ENCODE peak calls at places on chromosomes 16 and 17, in four cellular contexts. One of them, this sample, is unnamed.

GRCh38 chr17:75848523-75849303 is 4.5 kb upstream of the UNC13D start:
- DNase-seq in IMR-90: peak; percentile 32
- DNase-seq in K562: peak; percentile 86
- DNase-seq in H1: peak; percentile 98
- DNase-seq in this sample: no peak

GRCh38 chr17:18921912-18922451 is 30.0 kb upstream of the SLC5A10 start:
- DNase-seq in IMR-90: peak; percentile 68
- DNase-seq in K562: peak; percentile 27
- DNase-seq in H1: no peak
- DNase-seq in this sample: peak; percentile 90

GRCh38 chr17:35082073-35082657 is 18.7 kb upstream of the RFFL start:
- DNase-seq in IMR-90: peak; percentile 84
- DNase-seq in K562: no peak
- DNase-seq in H1: no peak
- DNase-seq in this sample: no peak

GRCh38 chr17:79216391-79216790 is 141.8 kb downstream of the ENGASE start:
- DNase-seq in IMR-90: no peak
- DNase-seq in K562: no peak
- DNase-seq in H1: no peak
- DNase-seq in this sample: no peak

GRCh38 chr17:79045830-79046500 is 22.0 kb downstream of the C1QTNF1 start:
- DNase-seq in IMR-90: peak; percentile 57
- DNase-seq in K562: peak; percentile 77
- DNase-seq in H1: peak; percentile 91
- DNase-seq in this sample: no peak

GRCh38 chr16:67199011-67199807 is at the start of gene ELMO3:
- DNase-seq in IMR-90: no peak
- DNase-seq in K562: no peak
- DNase-seq in H1: peak; percentile 85
- DNase-seq in this sample: no peak

GRCh38 chr16:49980166-49980565 is 44.9 kb upstream of the CNEP1R1 start:
- DNase-seq in IMR-90: peak; percentile 7
- DNase-seq in K562: no peak
- DNase-seq in H1: no peak
- DNase-seq in this sample: no peak

GRCh38 chr17:57892820-57893595 is 43.2 kb upstream of the MRPS23 start:
- DNase-seq in IMR-90: peak; percentile 98
- DNase-seq in K562: peak; percentile 11
- DNase-seq in H1: peak; percentile 71
- DNase-seq in this sample: no peak

GRCh38 chr16:77965346-77965745 is 57.0 kb upstream of the CLEC3A start:
- DNase-seq in IMR-90: no peak
- DNase-seq in K562: no peak
- DNase-seq in H1: no peak
- DNase-seq in this sample: no peak

GRCh38 chr17:28285965-28286364 is 33.0 kb upstream of the TMEM97 start:
- DNase-seq in IMR-90: no peak
- DNase-seq in K562: no peak
- DNase-seq in H1: no peak
- DNase-seq in this sample: no peak

GRCh38 chr17:48127371-48128051 is 19.9 kb downstream of the SNX11 start:
- DNase-seq in IMR-90: no peak
- DNase-seq in K562: no peak
- DNase-seq in H1: no peak
- DNase-seq in this sample: no peak

GRCh38 chr16:27920391-27920891 is 143.1 kb downstream of the GSG1L start:
- DNase-seq in IMR-90: no peak
- DNase-seq in K562: peak; percentile 6
- DNase-seq in H1: peak; percentile 62
- DNase-seq in this sample: no peak

GRCh38 chr17:62101090-62101489 is 36.0 kb upstream of the MED13 start:
- DNase-seq in IMR-90: no peak
- DNase-seq in K562: no peak
- DNase-seq in H1: no peak
- DNase-seq in this sample: no peak

GRCh38 chr17:64504769-64505319 is 1.2 kb downstream of the DDX5 start:
- DNase-seq in IMR-90: peak; percentile 75
- DNase-seq in K562: peak; percentile 71
- DNase-seq in H1: no peak
- DNase-seq in this sample: no peak

GRCh38 chr16:15548482-15548891 is 94.5 kb downstream of the MARF1 start:
- DNase-seq in IMR-90: peak; percentile 16
- DNase-seq in K562: no peak
- DNase-seq in H1: no peak
- DNase-seq in this sample: peak; percentile 15

GRCh38 chr16:11100239-11100750 is 155.7 kb downstream of the SOCS1 start:
- DNase-seq in IMR-90: peak; percentile 100
- DNase-seq in K562: peak; percentile 91
- DNase-seq in H1: peak; percentile 60
- DNase-seq in this sample: peak; percentile 74

GRCh38 chr16:2152695-2153506 is 2.7 kb upstream of the TRAF7 start:
- DNase-seq in IMR-90: no peak
- DNase-seq in K562: peak; percentile 62
- DNase-seq in H1: no peak
- DNase-seq in this sample: no peak

GRCh38 chr16:2149630-2150417 is 1.4 kb downstream of the RAB26 start:
- DNase-seq in IMR-90: no peak
- DNase-seq in K562: peak; percentile 58
- DNase-seq in H1: peak; percentile 82
- DNase-seq in this sample: no peak

GRCh38 chr16:2151188-2152091 is 3.0 kb downstream of the RAB26 start:
- DNase-seq in IMR-90: no peak
- DNase-seq in K562: peak; percentile 70
- DNase-seq in H1: peak; percentile 73
- DNase-seq in this sample: no peak

GRCh38 chr16:2148714-2149629 is 547 bp downstream of the RAB26 start:
- DNase-seq in IMR-90: no peak
- DNase-seq in K562: peak; percentile 58
- DNase-seq in H1: peak; percentile 70
- DNase-seq in this sample: no peak

DNA sequence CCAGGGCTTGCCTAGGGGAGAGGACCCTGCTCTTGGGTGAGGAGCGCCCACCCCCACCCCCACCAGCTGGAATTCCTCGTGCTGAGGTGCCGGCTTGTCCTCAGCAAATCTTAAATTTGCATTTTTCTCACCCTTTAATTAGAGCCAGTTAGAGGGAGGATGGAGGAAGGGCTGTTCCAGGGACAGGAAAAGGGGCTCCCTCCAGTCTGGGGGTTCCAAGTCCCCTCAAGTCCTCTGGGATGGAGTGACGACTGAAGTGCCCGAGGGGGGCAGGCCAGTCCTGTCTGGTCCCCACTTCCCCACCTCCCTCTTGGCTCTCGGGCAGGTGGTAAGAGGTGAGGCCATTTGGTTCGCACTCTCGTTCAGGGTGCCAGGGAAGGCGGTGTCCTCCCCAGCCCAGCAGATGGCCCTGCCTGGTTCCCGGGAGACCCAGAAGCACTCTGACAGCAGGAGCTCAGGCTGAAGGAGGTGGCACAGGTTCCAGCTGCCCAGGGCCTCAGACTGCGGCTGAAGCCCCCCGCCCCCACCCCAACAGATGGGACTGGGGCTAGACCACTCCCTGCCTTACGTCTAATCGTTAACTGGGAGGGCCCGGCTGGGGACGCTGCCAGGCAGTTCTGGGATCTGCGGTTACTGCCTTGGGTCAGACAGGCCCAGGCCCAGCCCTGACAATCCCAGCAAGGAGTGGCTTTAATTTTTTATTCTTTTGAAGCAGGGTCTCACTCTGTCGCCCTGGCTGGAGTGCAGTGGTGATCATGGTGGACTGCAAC is 2.2 kb downstream of the RAB26 start:
- DNase-seq in IMR-90: peak; percentile 28
- DNase-seq in K562: peak; percentile 74
- DNase-seq in H1: peak; percentile 83
- DNase-seq in this sample: no peak
- TF ChIP-seq CHD1 in IMR-90: no peak
- TF ChIP-seq CHD1 in K562: no peak
- TF ChIP-seq CHD1 in H1: no peak
- TF ChIP-seq CHD1 in this sample: no peak

DNA sequence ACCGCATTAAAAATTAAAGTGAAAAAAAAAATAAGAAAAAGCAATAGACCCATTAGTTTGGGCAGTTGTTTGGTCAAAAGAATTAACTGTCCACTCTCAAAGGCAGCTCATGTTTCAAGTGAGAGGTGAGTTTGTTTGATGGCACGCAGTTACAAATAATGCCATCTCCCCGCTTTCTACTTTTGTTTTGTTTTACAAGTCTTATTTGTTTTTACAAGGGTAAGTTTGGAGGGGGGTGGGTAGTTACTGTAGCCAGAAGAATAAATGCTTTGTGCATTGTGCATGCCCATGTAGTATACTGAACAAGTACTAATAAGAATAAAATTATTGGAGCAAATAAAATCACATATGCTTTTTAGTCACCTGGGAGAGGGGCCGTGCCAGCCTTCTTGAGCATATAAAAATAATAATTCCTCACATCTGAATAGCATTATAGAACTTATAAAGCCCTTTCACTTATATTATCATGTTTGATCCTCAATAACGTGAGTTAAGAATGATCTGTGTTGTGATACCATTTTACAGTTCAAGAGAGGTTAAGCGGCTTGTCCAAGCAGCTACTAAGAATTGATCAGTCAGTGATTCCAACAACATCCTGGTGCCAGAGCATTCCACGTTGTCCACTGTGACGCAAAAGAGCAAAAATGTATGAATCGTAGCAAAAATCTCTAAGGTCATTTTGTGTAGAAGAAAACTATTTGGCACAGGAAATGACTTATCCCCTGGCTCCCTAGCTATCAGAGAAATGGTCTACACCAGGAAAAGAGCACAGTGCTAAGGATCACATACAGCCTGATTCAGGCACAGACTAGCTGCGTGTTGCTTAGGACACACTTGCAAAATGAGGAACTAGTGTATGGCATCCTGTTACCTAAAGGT is 32.9 kb downstream of the ANKFN1 start:
- DNase-seq in IMR-90: peak; percentile 94
- DNase-seq in K562: no peak
- DNase-seq in H1: no peak
- DNase-seq in this sample: no peak
- TF ChIP-seq CHD1 in IMR-90: no peak
- TF ChIP-seq CHD1 in K562: no peak
- TF ChIP-seq CHD1 in H1: no peak
- TF ChIP-seq CHD1 in this sample: no peak

DNA sequence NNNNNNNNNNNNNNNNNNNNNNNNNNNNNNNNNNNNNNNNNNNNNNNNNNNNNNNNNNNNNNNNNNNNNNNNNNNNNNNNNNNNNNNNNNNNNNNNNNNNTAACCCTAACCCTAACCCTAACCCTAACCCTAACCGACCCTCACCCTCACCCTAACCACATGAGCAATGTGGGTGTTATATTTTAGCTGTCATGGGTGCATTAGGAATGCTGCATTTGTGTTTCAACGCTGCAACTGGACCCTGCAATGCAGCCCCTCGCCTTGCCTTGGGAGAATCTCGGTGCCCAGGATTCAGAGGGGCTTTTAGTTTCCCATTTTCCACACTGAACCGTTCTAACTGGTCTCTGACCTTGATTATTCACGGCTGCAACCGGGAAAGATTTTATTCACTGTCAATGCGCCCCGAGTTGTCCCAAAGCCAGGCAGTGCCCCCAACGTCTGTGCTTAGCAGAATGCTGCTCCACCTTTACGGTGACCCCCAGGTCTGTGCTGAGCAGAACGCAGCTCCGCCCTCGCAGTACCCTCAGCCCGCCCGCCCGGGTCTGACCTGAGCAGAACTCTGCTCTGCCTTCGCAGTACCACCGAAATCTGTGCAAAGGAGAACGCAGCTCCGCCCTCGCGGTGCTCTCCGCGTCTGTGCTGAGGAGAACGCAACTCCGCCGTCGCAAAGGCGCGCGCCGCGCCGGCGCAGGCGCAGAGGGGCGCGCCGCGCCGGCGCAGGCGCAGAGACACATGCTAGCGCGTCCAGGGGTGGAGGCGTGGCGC is 43.3 kb downstream of the POLR3K start:
- DNase-seq in IMR-90: no peak
- DNase-seq in K562: no peak
- DNase-seq in H1: no peak
- DNase-seq in this sample: no peak
- TF ChIP-seq CHD1 in IMR-90: no peak
- TF ChIP-seq CHD1 in K562: no peak
- TF ChIP-seq CHD1 in H1: no peak
- TF ChIP-seq CHD1 in this sample: no peak

GRCh38 chr17:3845361-3845753 is 689 bp downstream of the NCBP3 start:
- DNase-seq in IMR-90: no peak
- DNase-seq in K562: peak; percentile 44
- DNase-seq in H1: no peak
- DNase-seq in this sample: no peak
- TF ChIP-seq CHD1 in IMR-90: no peak
- TF ChIP-seq CHD1 in K562: no peak
- TF ChIP-seq CHD1 in H1: no peak
- TF ChIP-seq CHD1 in this sample: no peak

DNA sequence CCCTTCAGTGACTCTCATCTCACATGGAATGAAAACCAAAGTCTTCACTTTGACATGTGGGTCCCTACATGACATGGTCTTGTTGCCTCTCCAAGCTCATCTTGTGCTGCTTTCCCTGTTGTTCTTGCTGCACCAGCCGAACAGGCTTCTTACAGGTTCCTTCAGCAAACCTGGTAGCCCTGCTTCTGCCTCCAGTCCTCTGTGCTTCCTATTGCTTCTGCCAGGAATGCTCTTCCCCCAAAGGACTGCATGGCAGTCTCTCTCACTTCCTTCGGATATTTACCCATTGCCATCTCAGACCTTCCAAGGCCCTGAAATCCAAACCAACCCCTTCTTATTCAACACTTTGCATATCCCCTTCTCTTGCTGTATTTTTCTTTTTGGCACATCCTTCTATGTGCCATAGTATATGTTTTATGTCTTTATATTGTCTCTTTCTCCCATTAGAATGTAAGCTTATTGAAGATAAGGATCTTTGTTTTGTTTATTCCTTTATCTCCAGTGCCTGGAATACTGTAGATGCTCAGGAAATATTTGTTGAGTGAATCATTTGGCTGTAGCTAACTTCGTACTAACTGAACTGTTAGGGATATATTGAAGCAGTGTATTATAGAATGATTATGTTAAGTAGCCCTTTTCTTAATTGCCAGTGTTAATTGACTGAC is 57.9 kb upstream of the SLC12A3 start:
- DNase-seq in IMR-90: peak; percentile 84
- DNase-seq in K562: no peak
- DNase-seq in H1: no peak
- DNase-seq in this sample: no peak
- TF ChIP-seq CHD1 in IMR-90: no peak
- TF ChIP-seq CHD1 in K562: no peak
- TF ChIP-seq CHD1 in H1: no peak
- TF ChIP-seq CHD1 in this sample: no peak